ENCODE peak calls at places on chromosomes 12 and 14, in six cellular contexts. D is CD8-positive, alpha-beta T cell; P is astrocyte of the spinal cord; X is AG09309; Q is epithelial cell of proximal tubule; C is HL-60. N is an unnamed sample.

GRCh38 chr12:52032797-52033505 is 18.3 kb upstream of the NR4A1 start:
- DNase-seq in X (peak), C (peak), Q (peak), D (peak), P (peak), N (peak)

GRCh38 chr12:104524026-104524425 is 67.3 kb downstream of the CHST11 start:
- DNase-seq in P (peak), D (no peak), C (no peak), X (no peak), Q (no peak), N (peak)

GRCh38 chr12:110279976-110280783 is 867 bp upstream of the ATP2A2 start:
- DNase-seq in Q (no peak), C (peak), X (no peak), P (peak), D (peak), N (no peak)

GRCh38 chr14:69395929-69396328 is 2.2 kb downstream of the ERH start:
- DNase-seq in X (no peak), D (no peak), P (no peak), C (no peak), Q (no peak), N (no peak)

GRCh38 chr14:25032092-25032784 is 17.7 kb downstream of the STXBP6 start:
- DNase-seq in C (no peak), X (no peak), Q (no peak), D (no peak), P (no peak), N (no peak)

GRCh38 chr12:114841557-114842251 is 157.7 kb upstream of the TBX3 start:
- DNase-seq in X (no peak), D (no peak), Q (no peak), C (no peak), P (no peak), N (no peak)

GRCh38 chr14:91115986-91116385 is 2.1 kb downstream of the DGLUCY start:
- DNase-seq in Q (no peak), D (no peak), P (no peak), C (no peak), X (no peak), N (no peak)

GRCh38 chr12:48068457-48068856 is 37.4 kb downstream of the SENP1 start:
- DNase-seq in X (no peak), D (no peak), P (no peak), Q (no peak), C (no peak), N (no peak)

GRCh38 chr12:51749986-51750317 is 98.6 kb downstream of the FIGNL2 start:
- DNase-seq in C (no peak), X (no peak), D (no peak), P (no peak), Q (no peak), N (no peak)

GRCh38 chr14:38252066-38252710 is 3.7 kb downstream of the CLEC14A start:
- DNase-seq in C (no peak), P (no peak), D (no peak), X (no peak), Q (no peak), N (no peak)

GRCh38 chr12:100794441-100795192 is at the start of gene ANO4:
- DNase-seq in X (no peak), P (peak), Q (no peak), D (no peak), C (no peak), N (no peak)

GRCh38 chr14:32072701-32073100 is 4.4 kb upstream of the ARHGAP5 start:
- DNase-seq in P (no peak), Q (no peak), D (no peak), C (no peak), X (no peak), N (no peak)

GRCh38 chr12:104632724-104633181 is 176.0 kb downstream of the CHST11 start:
- DNase-seq in X (peak), Q (no peak), D (no peak), C (no peak), P (peak), N (no peak)

GRCh38 chr14:53493895-53494294 is 340.8 kb upstream of the DDHD1 start:
- DNase-seq in X (no peak), D (no peak), Q (no peak), P (no peak), C (no peak), N (no peak)

GRCh38 chr14:47935332-47935731 is 259.9 kb upstream of the MDGA2 start:
- DNase-seq in Q (no peak), P (no peak), C (no peak), X (no peak), D (no peak), N (no peak)

GRCh38 chr12:85996280-85996679 is 122.2 kb downstream of the NTS start:
- DNase-seq in C (no peak), D (no peak), Q (no peak), X (no peak), P (peak), N (no peak)

GRCh38 chr14:71620401-71620800 is 311.8 kb upstream of the RGS6 start:
- DNase-seq in X (no peak), P (peak), Q (peak), D (no peak), C (no peak), N (no peak)

GRCh38 chr12:76346798-76347420 is 1.3 kb downstream of the BBS10 start:
- DNase-seq in P (peak), Q (peak), X (no peak), C (peak), D (no peak), N (peak)

GRCh38 chr14:73591690-73592448 is at the start of gene ACOT4:
- DNase-seq in D (peak), P (peak), X (no peak), Q (no peak), C (no peak), N (no peak)

GRCh38 chr14:65361920-65362319 is 50.6 kb upstream of the FUT8 start:
- DNase-seq in Q (no peak), X (peak), C (no peak), P (peak), D (no peak), N (no peak)

GRCh38 chr12:34400986-34401658 is 378.8 kb downstream of the ALG10 start:
- DNase-seq in C (no peak), X (no peak), P (no peak), Q (no peak), D (peak), N (no peak)

GRCh38 chr14:66507181-66507721 is 696 bp upstream of the GPHN start:
- DNase-seq in X (no peak), D (no peak), P (no peak), Q (no peak), C (no peak), N (no peak)

GRCh38 chr12:93773122-93773871 is 96.1 kb downstream of the CRADD start:
- DNase-seq in P (peak), D (peak), X (no peak), C (peak), Q (no peak), N (no peak)

GRCh38 chr14:21042918-21043317 is 756 bp downstream of the RNASE7 start:
- DNase-seq in C (no peak), X (no peak), P (no peak), Q (no peak), D (no peak), N (no peak)

GRCh38 chr12:110689601-110690430 is 901 bp upstream of the HVCN1 start:
- DNase-seq in C (peak), X (no peak), Q (no peak), P (no peak), D (peak), N (no peak)

GRCh38 chr12:124694250-124694649 is 126.8 kb upstream of the NCOR2 start:
- DNase-seq in X (no peak), C (peak), D (no peak), P (no peak), Q (no peak), N (no peak)

GRCh38 chr12:38880288-38880687 is 25.1 kb downstream of the CPNE8 start:
- DNase-seq in Q (no peak), D (no peak), X (no peak), P (no peak), C (no peak), N (no peak)

GRCh38 chr12:96828169-96828789 is 78.8 kb upstream of the NEDD1 start:
- DNase-seq in D (no peak), P (no peak), X (no peak), C (no peak), Q (no peak), N (no peak)

GRCh38 chr12:19527876-19528275 is 88.6 kb downstream of the AEBP2 start:
- DNase-seq in D (no peak), X (no peak), Q (no peak), P (no peak), C (no peak), N (no peak)

GRCh38 chr14:106372870-106373657 is 846.7 kb downstream of the TMEM121 start:
- DNase-seq in C (peak), P (no peak), Q (no peak), X (no peak), D (peak), N (no peak)

GRCh38 chr12:66269757-66270383 is 32.4 kb upstream of the HELB start:
- DNase-seq in P (peak), Q (no peak), D (peak), X (peak), C (peak), N (peak)

GRCh38 chr14:92160619-92161018 is 38.9 kb downstream of the CPSF2 start:
- DNase-seq in Q (peak), C (peak), X (peak), P (peak), D (no peak), N (no peak)

GRCh38 chr14:76131071-76131985 is 20.4 kb upstream of the GPATCH2L start:
- DNase-seq in P (no peak), X (no peak), D (no peak), Q (no peak), C (no peak), N (no peak)

GRCh38 chr12:125151284-125151683 is 86.0 kb downstream of the AACS start:
- DNase-seq in P (no peak), D (no peak), C (no peak), Q (no peak), X (no peak), N (no peak)

GRCh38 chr12:132557969-132558856 is 52.2 kb downstream of the LRCOL1 start:
- DNase-seq in D (no peak), Q (no peak), P (no peak), X (no peak), C (peak), N (no peak)

GRCh38 chr14:103849151-103850013 is 2.0 kb upstream of the PPP1R13B start:
- DNase-seq in D (no peak), Q (no peak), X (no peak), P (no peak), C (no peak), N (no peak)

GRCh38 chr12:66662729-66663128 is 16.1 kb downstream of the GRIP1 start:
- DNase-seq in C (no peak), D (no peak), P (peak), Q (no peak), X (no peak), N (no peak)

GRCh38 chr14:78989246-78989645 is 819.1 kb downstream of the NRXN3 start:
- DNase-seq in D (no peak), P (no peak), X (no peak), Q (no peak), C (no peak), N (no peak)

GRCh38 chr12:104951759-104952509 is 6.2 kb downstream of the SLC41A2 start:
- DNase-seq in D (no peak), P (peak), C (no peak), X (no peak), Q (no peak), N (no peak)

GRCh38 chr12:9940370-9940769 is 8.2 kb upstream of the CLEC2A start:
- DNase-seq in Q (no peak), P (no peak), D (no peak), C (peak), X (no peak), N (no peak)
- TF ChIP-seq CTCF in Q (peak), P (peak), D (peak), C (peak), X (peak), N (peak)

DNA sequence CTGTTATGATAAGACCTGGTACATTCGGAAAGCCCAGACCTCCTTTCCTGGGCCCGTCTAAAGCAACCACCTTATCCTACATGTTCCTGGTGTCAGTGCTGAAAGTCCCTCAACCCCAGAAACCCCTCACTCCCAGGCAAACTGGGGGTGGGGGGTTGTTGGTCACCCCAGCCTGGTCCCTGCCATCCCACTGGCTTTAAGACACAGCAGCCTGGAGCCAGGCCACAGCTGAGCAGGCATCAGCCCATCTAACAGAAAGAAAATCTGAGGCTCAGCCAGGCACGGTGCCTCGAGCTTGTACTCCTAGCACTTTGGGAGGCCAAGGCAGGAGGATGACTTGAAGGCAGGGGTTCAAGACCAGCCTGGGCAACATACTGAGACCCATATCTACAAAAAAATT is 4.5 kb downstream of the SELPLG start:
- DNase-seq in C (no peak), Q (no peak), D (no peak), P (no peak), X (no peak), N (no peak)
- H3K4me3 ChIP-seq in C (peak), Q (no peak), D (peak), P (no peak), X (no peak), N (no peak)

GRCh38 chr14:74946659-74947281 is 8.6 kb downstream of the PGF start:
- DNase-seq in Q (no peak), C (no peak), X (no peak), P (no peak), D (no peak), N (no peak)
- TF ChIP-seq CTCF in Q (no peak), C (no peak), X (no peak), P (no peak), D (peak), N (no peak)

DNA sequence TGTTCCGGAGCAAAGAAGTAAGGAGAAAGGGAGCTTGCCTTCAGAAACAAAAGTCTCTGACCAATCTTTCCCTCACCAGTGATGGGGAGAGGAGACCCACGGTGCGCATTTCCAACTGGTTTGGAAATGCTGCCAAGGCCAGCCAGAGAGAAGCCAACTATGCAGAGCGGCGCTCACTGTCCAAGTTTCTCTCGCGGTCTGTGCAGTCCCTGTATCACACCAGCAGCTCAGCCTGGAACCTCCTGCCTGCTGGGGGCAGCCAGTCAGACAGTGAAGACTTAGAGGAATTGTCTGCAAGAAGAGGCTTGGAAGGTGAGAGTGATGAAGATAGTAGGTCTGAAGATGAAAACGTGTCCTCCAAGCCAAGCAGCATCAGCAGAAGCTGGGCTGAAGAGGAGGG is 206.2 kb downstream of the NAV3 start:
- DNase-seq in X (no peak), P (no peak), D (no peak), Q (no peak), C (no peak), N (no peak)
- H3K4me3 ChIP-seq in X (no peak), P (no peak), D (no peak), Q (no peak), C (no peak), N (no peak)

GRCh38 chr14:80784824-80785223 is 156.7 kb downstream of the CEP128 start:
- DNase-seq in P (no peak), X (peak), D (no peak), Q (no peak), C (no peak), N (peak)
- TF ChIP-seq CTCF in P (no peak), X (peak), D (no peak), Q (peak), C (no peak), N (no peak)

DNA sequence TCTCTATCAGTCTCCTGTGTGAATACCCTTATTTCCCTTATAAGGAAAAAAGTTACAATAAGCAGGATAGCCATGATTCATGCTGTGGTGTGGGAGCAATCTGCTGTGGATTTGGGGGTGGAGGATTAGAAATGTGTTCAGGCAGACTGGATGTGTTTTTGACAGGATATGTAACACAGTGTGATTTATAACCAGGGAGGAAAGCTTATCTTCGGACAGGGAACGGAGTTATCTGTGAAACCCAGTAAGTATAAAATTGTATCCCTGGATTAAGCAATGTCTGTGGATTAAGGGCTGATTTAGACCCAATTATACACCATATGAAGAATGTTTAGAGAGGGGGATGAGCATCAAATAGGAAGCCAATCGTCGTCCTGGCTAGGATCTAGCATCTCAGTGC is 68.8 kb downstream of the DAD1 start:
- DNase-seq in C (no peak), X (peak), P (peak), D (no peak), Q (no peak), N (peak)
- H3K4me3 ChIP-seq in C (no peak), X (no peak), P (no peak), D (peak), Q (no peak), N (no peak)

GRCh38 chr14:43525647-43526046 is 981.4 kb downstream of the FSCB start:
- DNase-seq in D (no peak), Q (no peak), C (no peak), X (no peak), P (no peak), N (no peak)

GRCh38 chr14:43522191-43522590 is 984.9 kb downstream of the FSCB start:
- DNase-seq in P (no peak), D (no peak), C (no peak), X (no peak), Q (no peak), N (no peak)
- TF ChIP-seq CTCF in P (no peak), D (no peak), C (no peak), X (no peak), Q (no peak), N (no peak)

DNA sequence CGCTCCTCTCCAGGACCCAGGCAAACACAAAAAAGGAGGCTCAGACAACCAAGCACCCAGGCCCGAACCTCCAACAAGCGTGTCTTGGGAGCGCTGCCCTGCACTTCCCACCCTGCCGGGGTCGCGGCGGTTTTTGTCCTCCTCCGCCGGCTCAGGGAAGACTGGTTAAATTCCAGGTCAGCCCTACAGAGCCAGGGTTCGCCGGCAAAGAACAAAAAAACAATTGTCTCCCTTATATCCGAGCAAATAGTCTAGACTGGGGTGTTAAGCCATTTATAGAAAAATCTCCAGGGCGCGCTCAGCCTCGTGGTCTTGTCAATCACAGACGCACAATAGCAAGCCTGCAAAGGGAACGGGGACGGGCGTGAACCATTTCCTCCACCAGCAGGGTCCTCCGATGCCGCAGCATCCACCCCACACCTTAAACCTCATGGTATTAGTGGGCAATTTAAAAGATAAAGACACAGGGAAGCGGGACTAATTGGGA is 46.9 kb downstream of the BCAT1 start:
- DNase-seq in Q (no peak), C (no peak), X (no peak), P (peak), D (no peak), N (no peak)
- H3K4me3 ChIP-seq in Q (peak), C (no peak), X (peak), P (peak), D (no peak), N (peak)

GRCh38 chr12:92404921-92405320 is 259.3 kb upstream of the BTG1 start:
- DNase-seq in P (no peak), X (no peak), Q (no peak), C (no peak), D (no peak), N (no peak)

GRCh38 chr12:92411687-92412086 is 266.0 kb upstream of the BTG1 start:
- DNase-seq in C (no peak), X (no peak), Q (no peak), P (no peak), D (no peak), N (no peak)

GRCh38 chr12:92404259-92404894 is 258.7 kb upstream of the BTG1 start:
- DNase-seq in X (no peak), Q (no peak), C (no peak), P (no peak), D (no peak), N (no peak)

GRCh38 chr12:92403210-92404175 is 257.8 kb upstream of the BTG1 start:
- DNase-seq in C (no peak), P (no peak), D (peak), X (no peak), Q (peak), N (no peak)

GRCh38 chr12:92408072-92408900 is 262.6 kb upstream of the BTG1 start:
- DNase-seq in X (no peak), Q (no peak), D (no peak), C (peak), P (no peak), N (no peak)
- TF ChIP-seq CTCF in X (peak), Q (peak), D (peak), C (peak), P (peak), N (peak)

N was measured in HFF-Myc.